ENCODE peak calls at places on chromosomes 5 and 9, in six cellular contexts. One of them, this sample, is unnamed.
A peak's percentile ranks its signal among the peaks of the same experiment; 100 is the strongest.

GRCh38 chr9:131917009-131917408 is 162.7 kb downstream of the MED27 start:
- DNase-seq in retina: no peak
- DNase-seq in HL-60: no peak
- DNase-seq in heart right ventricle: no peak
- DNase-seq in cardiac fibroblast: no peak
- DNase-seq in fibroblast of the conjunctiva: no peak
- DNase-seq in this sample: no peak

GRCh38 chr5:157354825-157355224 is 88.9 kb downstream of the CYFIP2 start:
- DNase-seq in retina: no peak
- DNase-seq in fibroblast of the conjunctiva: no peak
- DNase-seq in heart right ventricle: no peak
- DNase-seq in HL-60: no peak
- DNase-seq in cardiac fibroblast: no peak
- DNase-seq in this sample: no peak

GRCh38 chr9:90772381-90772780 is 29.2 kb upstream of the SYK start:
- DNase-seq in cardiac fibroblast: no peak
- DNase-seq in heart right ventricle: no peak
- DNase-seq in fibroblast of the conjunctiva: no peak
- DNase-seq in retina: no peak
- DNase-seq in HL-60: peak; percentile 30
- DNase-seq in this sample: no peak

GRCh38 chr9:76562511-76562911 is 103.5 kb downstream of the GCNT1 start:
- DNase-seq in heart right ventricle: no peak
- DNase-seq in HL-60: no peak
- DNase-seq in fibroblast of the conjunctiva: no peak
- DNase-seq in cardiac fibroblast: peak; percentile 82
- DNase-seq in retina: no peak
- DNase-seq in this sample: no peak

GRCh38 chr9:113687680-113688371 is 188.3 kb upstream of the ZNF618 start:
- DNase-seq in cardiac fibroblast: peak; percentile 74
- DNase-seq in HL-60: no peak
- DNase-seq in fibroblast of the conjunctiva: no peak
- DNase-seq in retina: peak; percentile 53
- DNase-seq in heart right ventricle: no peak
- DNase-seq in this sample: no peak

GRCh38 chr5:176881021-176881749 is 18.0 kb downstream of the HK3 start:
- DNase-seq in fibroblast of the conjunctiva: no peak
- DNase-seq in HL-60: no peak
- DNase-seq in retina: no peak
- DNase-seq in cardiac fibroblast: no peak
- DNase-seq in heart right ventricle: no peak
- DNase-seq in this sample: no peak

GRCh38 chr9:121674952-121675351 is 23.5 kb downstream of the DAB2IP start:
- DNase-seq in heart right ventricle: no peak
- DNase-seq in retina: peak; percentile 0
- DNase-seq in HL-60: no peak
- DNase-seq in cardiac fibroblast: peak; percentile 18
- DNase-seq in fibroblast of the conjunctiva: no peak
- DNase-seq in this sample: no peak

GRCh38 chr5:72815580-72816296 is 723 bp upstream of the TNPO1 start:
- DNase-seq in fibroblast of the conjunctiva: no peak
- DNase-seq in heart right ventricle: no peak
- DNase-seq in HL-60: peak; percentile 11
- DNase-seq in cardiac fibroblast: peak; percentile 19
- DNase-seq in retina: no peak
- DNase-seq in this sample: no peak

GRCh38 chr5:80408976-80409926 is 1.4 kb downstream of the ZFYVE16 start:
- DNase-seq in cardiac fibroblast: peak; percentile 19
- DNase-seq in heart right ventricle: no peak
- DNase-seq in fibroblast of the conjunctiva: no peak
- DNase-seq in retina: peak; percentile 27
- DNase-seq in HL-60: no peak
- DNase-seq in this sample: no peak

GRCh38 chr9:16033253-16033652 is 480.4 kb downstream of the CCDC171 start:
- DNase-seq in heart right ventricle: no peak
- DNase-seq in retina: no peak
- DNase-seq in cardiac fibroblast: no peak
- DNase-seq in fibroblast of the conjunctiva: no peak
- DNase-seq in HL-60: no peak
- DNase-seq in this sample: no peak

GRCh38 chr5:141882594-141883183 is 4.5 kb upstream of the PCDH1 start:
- DNase-seq in retina: peak; percentile 83
- DNase-seq in heart right ventricle: no peak
- DNase-seq in cardiac fibroblast: no peak
- DNase-seq in HL-60: no peak
- DNase-seq in fibroblast of the conjunctiva: no peak
- DNase-seq in this sample: no peak

GRCh38 chr5:2272039-2272438 is 389.3 kb upstream of the IRX4 start:
- DNase-seq in retina: no peak
- DNase-seq in fibroblast of the conjunctiva: no peak
- DNase-seq in HL-60: no peak
- DNase-seq in heart right ventricle: no peak
- DNase-seq in cardiac fibroblast: no peak
- DNase-seq in this sample: no peak

GRCh38 chr9:111429175-111429574 is 55.0 kb downstream of the ECPAS start:
- DNase-seq in fibroblast of the conjunctiva: no peak
- DNase-seq in cardiac fibroblast: no peak
- DNase-seq in retina: no peak
- DNase-seq in heart right ventricle: no peak
- DNase-seq in HL-60: no peak
- DNase-seq in this sample: no peak

This sample was measured in AG04450.